ENCODE peak calls at places on chromosomes 6 and 20, in eight cellular contexts. One of them, this sample, is unnamed.

GRCh38 chr6:35500782-35501181 is 3.9 kb upstream of the TEAD3 start:
- DNase-seq in GM13976: no peak
- DNase-seq in AG09309: no peak
- DNase-seq in NCI-H1105 treated with DMSO at 0.1 percent for 48 hours: no peak
- DNase-seq in heart left ventricle: no peak
- DNase-seq in T-helper 1 cell: no peak
- DNase-seq in NCI-H1048: no peak
- DNase-seq in GM04504: peak
- DNase-seq in this sample: no peak

GRCh38 chr20:55140631-55141030 is 665.2 kb downstream of the DOK5 start:
- DNase-seq in GM13976: no peak
- DNase-seq in AG09309: no peak
- DNase-seq in NCI-H1105 treated with DMSO at 0.1 percent for 48 hours: peak
- DNase-seq in heart left ventricle: no peak
- DNase-seq in T-helper 1 cell: no peak
- DNase-seq in NCI-H1048: no peak
- DNase-seq in GM04504: no peak
- DNase-seq in this sample: no peak

GRCh38 chr20:63134201-63134612 is 81.7 kb downstream of the YTHDF1 start:
- DNase-seq in GM13976: no peak
- DNase-seq in AG09309: no peak
- DNase-seq in NCI-H1105 treated with DMSO at 0.1 percent for 48 hours: no peak
- DNase-seq in heart left ventricle: no peak
- DNase-seq in T-helper 1 cell: no peak
- DNase-seq in NCI-H1048: no peak
- DNase-seq in GM04504: no peak
- DNase-seq in this sample: no peak

GRCh38 chr20:10067305-10067704 is 32.5 kb downstream of the ANKEF1 start:
- DNase-seq in GM13976: no peak
- DNase-seq in AG09309: no peak
- DNase-seq in NCI-H1105 treated with DMSO at 0.1 percent for 48 hours: no peak
- DNase-seq in heart left ventricle: no peak
- DNase-seq in T-helper 1 cell: no peak
- DNase-seq in NCI-H1048: no peak
- DNase-seq in GM04504: no peak
- DNase-seq in this sample: no peak

GRCh38 chr6:62891065-62891647 is 320.1 kb upstream of the FKBP1C start:
- DNase-seq in GM13976: no peak
- DNase-seq in AG09309: no peak
- DNase-seq in NCI-H1105 treated with DMSO at 0.1 percent for 48 hours: peak
- DNase-seq in heart left ventricle: no peak
- DNase-seq in T-helper 1 cell: no peak
- DNase-seq in NCI-H1048: no peak
- DNase-seq in GM04504: no peak
- DNase-seq in this sample: no peak

GRCh38 chr6:136095961-136096360 is 154.2 kb downstream of the MTFR2 start:
- DNase-seq in GM13976: no peak
- DNase-seq in AG09309: no peak
- DNase-seq in NCI-H1105 treated with DMSO at 0.1 percent for 48 hours: no peak
- DNase-seq in heart left ventricle: peak
- DNase-seq in T-helper 1 cell: no peak
- DNase-seq in NCI-H1048: no peak
- DNase-seq in GM04504: no peak
- DNase-seq in this sample: no peak

GRCh38 chr6:128507337-128508310 is 12.8 kb downstream of the PTPRK start:
- DNase-seq in GM13976: no peak
- DNase-seq in AG09309: no peak
- DNase-seq in NCI-H1105 treated with DMSO at 0.1 percent for 48 hours: no peak
- DNase-seq in heart left ventricle: no peak
- DNase-seq in T-helper 1 cell: no peak
- DNase-seq in NCI-H1048: no peak
- DNase-seq in GM04504: no peak
- DNase-seq in this sample: no peak

GRCh38 chr6:113068569-113068968 is 721.4 kb downstream of the RFPL4B start:
- DNase-seq in GM13976: no peak
- DNase-seq in AG09309: no peak
- DNase-seq in NCI-H1105 treated with DMSO at 0.1 percent for 48 hours: no peak
- DNase-seq in heart left ventricle: no peak
- DNase-seq in T-helper 1 cell: no peak
- DNase-seq in NCI-H1048: no peak
- DNase-seq in GM04504: no peak
- DNase-seq in this sample: no peak

GRCh38 chr6:112087916-112088315 is 525 bp downstream of the FAM229B start:
- DNase-seq in GM13976: no peak
- DNase-seq in AG09309: no peak
- DNase-seq in NCI-H1105 treated with DMSO at 0.1 percent for 48 hours: no peak
- DNase-seq in heart left ventricle: no peak
- DNase-seq in T-helper 1 cell: no peak
- DNase-seq in NCI-H1048: no peak
- DNase-seq in GM04504: no peak
- DNase-seq in this sample: no peak

GRCh38 chr6:33885121-33886057 is 81.6 kb upstream of the MLN start:
- DNase-seq in GM13976: no peak
- DNase-seq in AG09309: peak
- DNase-seq in NCI-H1105 treated with DMSO at 0.1 percent for 48 hours: no peak
- DNase-seq in heart left ventricle: no peak
- DNase-seq in T-helper 1 cell: no peak
- DNase-seq in NCI-H1048: no peak
- DNase-seq in GM04504: peak
- DNase-seq in this sample: no peak

GRCh38 chr6:53979468-53980067 is 131.7 kb upstream of the MLIP start:
- DNase-seq in GM13976: peak
- DNase-seq in AG09309: no peak
- DNase-seq in NCI-H1105 treated with DMSO at 0.1 percent for 48 hours: peak
- DNase-seq in heart left ventricle: no peak
- DNase-seq in T-helper 1 cell: no peak
- DNase-seq in NCI-H1048: no peak
- DNase-seq in GM04504: no peak
- DNase-seq in this sample: peak

GRCh38 chr20:20528896-20529295 is 161.0 kb downstream of the INSM1 start:
- DNase-seq in GM13976: no peak
- DNase-seq in AG09309: no peak
- DNase-seq in NCI-H1105 treated with DMSO at 0.1 percent for 48 hours: no peak
- DNase-seq in heart left ventricle: no peak
- DNase-seq in T-helper 1 cell: no peak
- DNase-seq in NCI-H1048: no peak
- DNase-seq in GM04504: no peak
- DNase-seq in this sample: no peak

GRCh38 chr6:151216812-151217211 is 23.0 kb upstream of the AKAP12 start:
- DNase-seq in GM13976: no peak
- DNase-seq in AG09309: no peak
- DNase-seq in NCI-H1105 treated with DMSO at 0.1 percent for 48 hours: no peak
- DNase-seq in heart left ventricle: no peak
- DNase-seq in T-helper 1 cell: no peak
- DNase-seq in NCI-H1048: no peak
- DNase-seq in GM04504: no peak
- DNase-seq in this sample: no peak

GRCh38 chr20:10927011-10927583 is 253.3 kb upstream of the JAG1 start:
- DNase-seq in GM13976: no peak
- DNase-seq in AG09309: no peak
- DNase-seq in NCI-H1105 treated with DMSO at 0.1 percent for 48 hours: peak
- DNase-seq in heart left ventricle: no peak
- DNase-seq in T-helper 1 cell: no peak
- DNase-seq in NCI-H1048: no peak
- DNase-seq in GM04504: no peak
- DNase-seq in this sample: no peak

GRCh38 chr6:34412643-34413214 is 13.1 kb downstream of the RPS10 start:
- DNase-seq in GM13976: no peak
- DNase-seq in AG09309: no peak
- DNase-seq in NCI-H1105 treated with DMSO at 0.1 percent for 48 hours: no peak
- DNase-seq in heart left ventricle: no peak
- DNase-seq in T-helper 1 cell: no peak
- DNase-seq in NCI-H1048: no peak
- DNase-seq in GM04504: no peak
- DNase-seq in this sample: no peak

GRCh38 chr6:62285612-62286469 is at the start of gene KHDRBS2:
- DNase-seq in GM13976: peak
- DNase-seq in AG09309: no peak
- DNase-seq in NCI-H1105 treated with DMSO at 0.1 percent for 48 hours: peak
- DNase-seq in heart left ventricle: peak
- DNase-seq in T-helper 1 cell: no peak
- DNase-seq in NCI-H1048: peak
- DNase-seq in GM04504: no peak
- DNase-seq in this sample: peak

GRCh38 chr6:18034798-18035202 is 47.4 kb upstream of the KIF13A start:
- DNase-seq in GM13976: no peak
- DNase-seq in AG09309: no peak
- DNase-seq in NCI-H1105 treated with DMSO at 0.1 percent for 48 hours: no peak
- DNase-seq in heart left ventricle: no peak
- DNase-seq in T-helper 1 cell: no peak
- DNase-seq in NCI-H1048: no peak
- DNase-seq in GM04504: no peak
- DNase-seq in this sample: no peak

GRCh38 chr6:136753624-136754023 is 38.7 kb downstream of the MAP3K5 start:
- DNase-seq in GM13976: no peak
- DNase-seq in AG09309: no peak
- DNase-seq in NCI-H1105 treated with DMSO at 0.1 percent for 48 hours: no peak
- DNase-seq in heart left ventricle: no peak
- DNase-seq in T-helper 1 cell: peak
- DNase-seq in NCI-H1048: no peak
- DNase-seq in GM04504: no peak
- DNase-seq in this sample: no peak

GRCh38 chr6:16403831-16404230 is 165.4 kb downstream of the GMPR start:
- DNase-seq in GM13976: no peak
- DNase-seq in AG09309: no peak
- DNase-seq in NCI-H1105 treated with DMSO at 0.1 percent for 48 hours: no peak
- DNase-seq in heart left ventricle: no peak
- DNase-seq in T-helper 1 cell: no peak
- DNase-seq in NCI-H1048: no peak
- DNase-seq in GM04504: no peak
- DNase-seq in this sample: no peak

GRCh38 chr6:155315516-155315871 is 1.2 kb upstream of the TFB1M start:
- DNase-seq in GM13976: no peak
- DNase-seq in AG09309: no peak
- DNase-seq in NCI-H1105 treated with DMSO at 0.1 percent for 48 hours: no peak
- DNase-seq in heart left ventricle: no peak
- DNase-seq in T-helper 1 cell: no peak
- DNase-seq in NCI-H1048: no peak
- DNase-seq in GM04504: no peak
- DNase-seq in this sample: no peak

GRCh38 chr6:165848099-165848461 is 185.0 kb upstream of the PDE10A start:
- DNase-seq in GM13976: no peak
- DNase-seq in AG09309: no peak
- DNase-seq in NCI-H1105 treated with DMSO at 0.1 percent for 48 hours: no peak
- DNase-seq in heart left ventricle: no peak
- DNase-seq in T-helper 1 cell: no peak
- DNase-seq in NCI-H1048: no peak
- DNase-seq in GM04504: no peak
- DNase-seq in this sample: no peak

GRCh38 chr6:31888281-31889258 is 8.9 kb downstream of the EHMT2 start:
- DNase-seq in GM13976: peak
- DNase-seq in AG09309: no peak
- DNase-seq in NCI-H1105 treated with DMSO at 0.1 percent for 48 hours: no peak
- DNase-seq in heart left ventricle: no peak
- DNase-seq in T-helper 1 cell: no peak
- DNase-seq in NCI-H1048: no peak
- DNase-seq in GM04504: no peak
- DNase-seq in this sample: peak

GRCh38 chr6:163837681-163838431 is 423.3 kb downstream of the QKI start:
- DNase-seq in GM13976: no peak
- DNase-seq in AG09309: no peak
- DNase-seq in NCI-H1105 treated with DMSO at 0.1 percent for 48 hours: no peak
- DNase-seq in heart left ventricle: peak
- DNase-seq in T-helper 1 cell: no peak
- DNase-seq in NCI-H1048: no peak
- DNase-seq in GM04504: no peak
- DNase-seq in this sample: no peak

GRCh38 chr6:10874207-10874606 is 7.6 kb downstream of the GCM2 start:
- DNase-seq in GM13976: no peak
- DNase-seq in AG09309: no peak
- DNase-seq in NCI-H1105 treated with DMSO at 0.1 percent for 48 hours: no peak
- DNase-seq in heart left ventricle: no peak
- DNase-seq in T-helper 1 cell: no peak
- DNase-seq in NCI-H1048: no peak
- DNase-seq in GM04504: no peak
- DNase-seq in this sample: no peak

GRCh38 chr20:61968036-61968810 is 97.5 kb downstream of the TAF4 start:
- DNase-seq in GM13976: no peak
- DNase-seq in AG09309: no peak
- DNase-seq in NCI-H1105 treated with DMSO at 0.1 percent for 48 hours: no peak
- DNase-seq in heart left ventricle: peak
- DNase-seq in T-helper 1 cell: no peak
- DNase-seq in NCI-H1048: no peak
- DNase-seq in GM04504: no peak
- DNase-seq in this sample: no peak

GRCh38 chr6:32153252-32153834 is 598 bp upstream of the PPT2 start:
- DNase-seq in GM13976: no peak
- DNase-seq in AG09309: no peak
- DNase-seq in NCI-H1105 treated with DMSO at 0.1 percent for 48 hours: no peak
- DNase-seq in heart left ventricle: no peak
- DNase-seq in T-helper 1 cell: no peak
- DNase-seq in NCI-H1048: no peak
- DNase-seq in GM04504: no peak
- DNase-seq in this sample: no peak

GRCh38 chr6:131451330-131452195 is 121.5 kb upstream of the ARG1 start:
- DNase-seq in GM13976: no peak
- DNase-seq in AG09309: no peak
- DNase-seq in NCI-H1105 treated with DMSO at 0.1 percent for 48 hours: no peak
- DNase-seq in heart left ventricle: no peak
- DNase-seq in T-helper 1 cell: no peak
- DNase-seq in NCI-H1048: no peak
- DNase-seq in GM04504: no peak
- DNase-seq in this sample: no peak

GRCh38 chr6:139364302-139364981 is 10.0 kb downstream of the CITED2 start:
- DNase-seq in GM13976: peak
- DNase-seq in AG09309: no peak
- DNase-seq in NCI-H1105 treated with DMSO at 0.1 percent for 48 hours: peak
- DNase-seq in heart left ventricle: no peak
- DNase-seq in T-helper 1 cell: no peak
- DNase-seq in NCI-H1048: no peak
- DNase-seq in GM04504: peak
- DNase-seq in this sample: peak

GRCh38 chr6:106908386-106908840 is 66.1 kb downstream of the CD24 start:
- DNase-seq in GM13976: peak
- DNase-seq in AG09309: no peak
- DNase-seq in NCI-H1105 treated with DMSO at 0.1 percent for 48 hours: no peak
- DNase-seq in heart left ventricle: no peak
- DNase-seq in T-helper 1 cell: no peak
- DNase-seq in NCI-H1048: no peak
- DNase-seq in GM04504: no peak
- DNase-seq in this sample: peak

GRCh38 chr6:134198093-134198492 is 119.8 kb downstream of the SGK1 start:
- DNase-seq in GM13976: no peak
- DNase-seq in AG09309: no peak
- DNase-seq in NCI-H1105 treated with DMSO at 0.1 percent for 48 hours: no peak
- DNase-seq in heart left ventricle: no peak
- DNase-seq in T-helper 1 cell: no peak
- DNase-seq in NCI-H1048: no peak
- DNase-seq in GM04504: no peak
- DNase-seq in this sample: no peak